ENCODE peak calls at places on chromosomes 4 and X, in eight cellular contexts. One of them, this sample, is unnamed.

GRCh38 chrX:41779058-41779564 is 55.1 kb downstream of the GPR82 start:
- DNase-seq in HCT116: peak
- DNase-seq in tibial nerve: no peak
- DNase-seq in M059J: peak
- DNase-seq in IMR-90: peak
- DNase-seq in suprapubic skin: no peak
- DNase-seq in KBM-7: no peak
- DNase-seq in stimulated activated CD4-positive, alpha-beta T cell treated with anti-CD3 and anti-CD28 coated beads, Interleukin-4, amount 100 ng/mL, for 4 hours: no peak
- DNase-seq in this sample: no peak

GRCh38 chr4:16337936-16338335 is 111.7 kb upstream of the TAPT1 start:
- DNase-seq in HCT116: no peak
- DNase-seq in tibial nerve: no peak
- DNase-seq in M059J: peak
- DNase-seq in IMR-90: no peak
- DNase-seq in suprapubic skin: no peak
- DNase-seq in KBM-7: no peak
- DNase-seq in stimulated activated CD4-positive, alpha-beta T cell treated with anti-CD3 and anti-CD28 coated beads, Interleukin-4, amount 100 ng/mL, for 4 hours: no peak
- DNase-seq in this sample: no peak

GRCh38 chr4:53899544-53900274 is 164.7 kb downstream of the CHIC2 start:
- DNase-seq in HCT116: no peak
- DNase-seq in tibial nerve: no peak
- DNase-seq in M059J: no peak
- DNase-seq in IMR-90: peak
- DNase-seq in suprapubic skin: no peak
- DNase-seq in KBM-7: no peak
- DNase-seq in stimulated activated CD4-positive, alpha-beta T cell treated with anti-CD3 and anti-CD28 coated beads, Interleukin-4, amount 100 ng/mL, for 4 hours: no peak
- DNase-seq in this sample: no peak

GRCh38 chr4:3524920-3525319 is 7.3 kb downstream of the LRPAP1 start:
- DNase-seq in HCT116: no peak
- DNase-seq in tibial nerve: no peak
- DNase-seq in M059J: no peak
- DNase-seq in IMR-90: no peak
- DNase-seq in suprapubic skin: no peak
- DNase-seq in KBM-7: no peak
- DNase-seq in stimulated activated CD4-positive, alpha-beta T cell treated with anti-CD3 and anti-CD28 coated beads, Interleukin-4, amount 100 ng/mL, for 4 hours: no peak
- DNase-seq in this sample: peak

GRCh38 chrX:97705936-97706335 is 822.2 kb downstream of the RPA4 start:
- DNase-seq in HCT116: no peak
- DNase-seq in tibial nerve: no peak
- DNase-seq in M059J: peak
- DNase-seq in IMR-90: peak
- DNase-seq in suprapubic skin: no peak
- DNase-seq in KBM-7: no peak
- DNase-seq in stimulated activated CD4-positive, alpha-beta T cell treated with anti-CD3 and anti-CD28 coated beads, Interleukin-4, amount 100 ng/mL, for 4 hours: no peak
- DNase-seq in this sample: no peak

GRCh38 chrX:70477734-70478075 is 33.1 kb downstream of the DLG3 start:
- DNase-seq in HCT116: no peak
- DNase-seq in tibial nerve: no peak
- DNase-seq in M059J: no peak
- DNase-seq in IMR-90: no peak
- DNase-seq in suprapubic skin: no peak
- DNase-seq in KBM-7: no peak
- DNase-seq in stimulated activated CD4-positive, alpha-beta T cell treated with anti-CD3 and anti-CD28 coated beads, Interleukin-4, amount 100 ng/mL, for 4 hours: no peak
- DNase-seq in this sample: no peak

GRCh38 chr4:132763465-132763864 is 385.6 kb upstream of the PCDH10 start:
- DNase-seq in HCT116: no peak
- DNase-seq in tibial nerve: no peak
- DNase-seq in M059J: no peak
- DNase-seq in IMR-90: no peak
- DNase-seq in suprapubic skin: no peak
- DNase-seq in KBM-7: no peak
- DNase-seq in stimulated activated CD4-positive, alpha-beta T cell treated with anti-CD3 and anti-CD28 coated beads, Interleukin-4, amount 100 ng/mL, for 4 hours: no peak
- DNase-seq in this sample: no peak

GRCh38 chrX:11944486-11944885 is 186.4 kb downstream of the MSL3 start:
- DNase-seq in HCT116: no peak
- DNase-seq in tibial nerve: no peak
- DNase-seq in M059J: peak
- DNase-seq in IMR-90: peak
- DNase-seq in suprapubic skin: no peak
- DNase-seq in KBM-7: no peak
- DNase-seq in stimulated activated CD4-positive, alpha-beta T cell treated with anti-CD3 and anti-CD28 coated beads, Interleukin-4, amount 100 ng/mL, for 4 hours: no peak
- DNase-seq in this sample: no peak

GRCh38 chr4:77797239-77797638 is 21.9 kb downstream of the CNOT6L start:
- DNase-seq in HCT116: no peak
- DNase-seq in tibial nerve: no peak
- DNase-seq in M059J: peak
- DNase-seq in IMR-90: no peak
- DNase-seq in suprapubic skin: no peak
- DNase-seq in KBM-7: no peak
- DNase-seq in stimulated activated CD4-positive, alpha-beta T cell treated with anti-CD3 and anti-CD28 coated beads, Interleukin-4, amount 100 ng/mL, for 4 hours: no peak
- DNase-seq in this sample: no peak

GRCh38 chr4:156420557-156420956 is 466.9 kb upstream of the CTSO start:
- DNase-seq in HCT116: no peak
- DNase-seq in tibial nerve: no peak
- DNase-seq in M059J: no peak
- DNase-seq in IMR-90: peak
- DNase-seq in suprapubic skin: no peak
- DNase-seq in KBM-7: no peak
- DNase-seq in stimulated activated CD4-positive, alpha-beta T cell treated with anti-CD3 and anti-CD28 coated beads, Interleukin-4, amount 100 ng/mL, for 4 hours: no peak
- DNase-seq in this sample: no peak

GRCh38 chr4:81602853-81603252 is 131.1 kb upstream of the RASGEF1B start:
- DNase-seq in HCT116: no peak
- DNase-seq in tibial nerve: no peak
- DNase-seq in M059J: no peak
- DNase-seq in IMR-90: no peak
- DNase-seq in suprapubic skin: no peak
- DNase-seq in KBM-7: no peak
- DNase-seq in stimulated activated CD4-positive, alpha-beta T cell treated with anti-CD3 and anti-CD28 coated beads, Interleukin-4, amount 100 ng/mL, for 4 hours: no peak
- DNase-seq in this sample: no peak

GRCh38 chrX:95754411-95754810 is 930.2 kb upstream of the DIAPH2 start:
- DNase-seq in HCT116: no peak
- DNase-seq in tibial nerve: no peak
- DNase-seq in M059J: no peak
- DNase-seq in IMR-90: no peak
- DNase-seq in suprapubic skin: no peak
- DNase-seq in KBM-7: no peak
- DNase-seq in stimulated activated CD4-positive, alpha-beta T cell treated with anti-CD3 and anti-CD28 coated beads, Interleukin-4, amount 100 ng/mL, for 4 hours: no peak
- DNase-seq in this sample: no peak

GRCh38 chr4:77697860-77698599 is 92.4 kb downstream of the CXCL13 start:
- DNase-seq in HCT116: peak
- DNase-seq in tibial nerve: no peak
- DNase-seq in M059J: peak
- DNase-seq in IMR-90: peak
- DNase-seq in suprapubic skin: no peak
- DNase-seq in KBM-7: peak
- DNase-seq in stimulated activated CD4-positive, alpha-beta T cell treated with anti-CD3 and anti-CD28 coated beads, Interleukin-4, amount 100 ng/mL, for 4 hours: no peak
- DNase-seq in this sample: no peak

GRCh38 chr4:121479801-121480200 is 99.0 kb upstream of the QRFPR start:
- DNase-seq in HCT116: peak
- DNase-seq in tibial nerve: no peak
- DNase-seq in M059J: peak
- DNase-seq in IMR-90: no peak
- DNase-seq in suprapubic skin: no peak
- DNase-seq in KBM-7: no peak
- DNase-seq in stimulated activated CD4-positive, alpha-beta T cell treated with anti-CD3 and anti-CD28 coated beads, Interleukin-4, amount 100 ng/mL, for 4 hours: no peak
- DNase-seq in this sample: no peak